ENCODE peak calls at places on chromosome 6, in six cellular contexts. N is Peyer's patch; H is fibroblast of the aortic adventitia; S is HS-5; P is WTC11; K is naive thymus-derived CD4-positive, alpha-beta T cell. C is an unnamed sample.

GRCh38 chr6:155187096-155187495 is 76.7 kb upstream of the CLDN20 start:
- DNase-seq in N (no peak), H (no peak), S (no peak), P (no peak), K (no peak), C (no peak)

GRCh38 chr6:130018830-130019795 is 732 bp downstream of the L3MBTL3 start:
- DNase-seq in N (peak), H (peak), S (no peak), P (peak), K (peak), C (peak)

GRCh38 chr6:3743541-3743940 is 8.0 kb downstream of the PXDC1 start:
- DNase-seq in N (peak), H (no peak), S (no peak), P (no peak), K (no peak), C (no peak)

GRCh38 chr6:169847773-169848380 is 96.5 kb downstream of the ERMARD start:
- DNase-seq in N (no peak), H (no peak), S (no peak), P (no peak), K (no peak), C (peak)

GRCh38 chr6:44495036-44495901 is 107.8 kb downstream of the CDC5L start:
- DNase-seq in N (no peak), H (no peak), S (no peak), P (no peak), K (no peak), C (no peak)

GRCh38 chr6:53960311-53960710 is 150.9 kb upstream of the MLIP start:
- DNase-seq in N (no peak), H (no peak), S (no peak), P (no peak), K (no peak), C (peak)

GRCh38 chr6:54060286-54060685 is 51.0 kb upstream of the MLIP start:
- DNase-seq in N (no peak), H (peak), S (peak), P (no peak), K (no peak), C (peak)

GRCh38 chr6:137806914-137807682 is 60.0 kb upstream of the TNFAIP3 start:
- DNase-seq in N (no peak), H (no peak), S (no peak), P (no peak), K (no peak), C (no peak)

GRCh38 chr6:118709859-118710350 is 58.5 kb upstream of the CEP85L start:
- DNase-seq in N (peak), H (no peak), S (peak), P (no peak), K (peak), C (peak)

GRCh38 chr6:47919875-47920274 is 138.0 kb downstream of the OPN5 start:
- DNase-seq in N (no peak), H (no peak), S (no peak), P (no peak), K (no peak), C (no peak)

GRCh38 chr6:37456126-37456525 is 23.1 kb downstream of the CMTR1 start:
- DNase-seq in N (no peak), H (peak), S (peak), P (no peak), K (no peak), C (peak)

GRCh38 chr6:100774681-100775080 is 106.4 kb downstream of the ASCC3 start:
- DNase-seq in N (no peak), H (no peak), S (peak), P (no peak), K (no peak), C (no peak)

GRCh38 chr6:90175627-90176538 is 120.8 kb downstream of the BACH2 start:
- DNase-seq in N (peak), H (no peak), S (no peak), P (no peak), K (no peak), C (no peak)

GRCh38 chr6:159132664-159133063 is 36.5 kb upstream of the FNDC1 start:
- DNase-seq in N (no peak), H (no peak), S (no peak), P (no peak), K (no peak), C (no peak)